ENCODE peak calls at places on chromosome 18, in four cellular contexts. N is HepG2, I is GM12878, S is H1. Y is an unnamed sample.

GRCh38 chr18:54679318-54680149 is 88.5 kb downstream of the DYNAP start:
- DNase-seq in N (peak), I (peak), S (no peak), Y (peak)

GRCh38 chr18:74722237-74722636 is 124.6 kb downstream of the ZNF407 start:
- DNase-seq in N (no peak), I (no peak), S (no peak), Y (no peak)

GRCh38 chr18:37107748-37108522 is 279.0 kb downstream of the KIAA1328 start:
- DNase-seq in N (no peak), I (no peak), S (no peak), Y (no peak)

GRCh38 chr18:61651145-61651879 is 241.5 kb downstream of the RNF152 start:
- DNase-seq in N (no peak), I (no peak), S (no peak), Y (no peak)

GRCh38 chr18:37536646-37537045 is 29.0 kb downstream of the CELF4 start:
- DNase-seq in N (no peak), I (no peak), S (no peak), Y (no peak)

GRCh38 chr18:36514778-36515177 is 217.3 kb downstream of the FHOD3 start:
- DNase-seq in N (no peak), I (no peak), S (no peak), Y (no peak)

GRCh38 chr18:26547302-26548143 is 830 bp downstream of the KCTD1 start:
- DNase-seq in N (no peak), I (no peak), S (no peak), Y (no peak)

GRCh38 chr18:29225351-29225750 is 1048.4 kb upstream of the CDH2 start:
- DNase-seq in N (no peak), I (no peak), S (no peak), Y (no peak)

GRCh38 chr18:60870261-60870966 is 462.8 kb upstream of the CDH20 start:
- DNase-seq in N (no peak), I (no peak), S (no peak), Y (no peak)

GRCh38 chr18:41745166-41746049 is 209.6 kb upstream of the PIK3C3 start:
- DNase-seq in N (peak), I (no peak), S (peak), Y (peak)

GRCh38 chr18:3526421-3527354 is 76.7 kb downstream of the TGIF1 start:
- DNase-seq in N (peak), I (peak), S (no peak), Y (no peak)

GRCh38 chr18:63344263-63344662 is 22.7 kb downstream of the KDSR start:
- DNase-seq in N (no peak), I (no peak), S (no peak), Y (no peak)

GRCh38 chr18:79382681-79383387 is 12.9 kb upstream of the NFATC1 start:
- DNase-seq in N (no peak), I (no peak), S (no peak), Y (no peak)

GRCh38 chr18:27656167-27656778 is 471.2 kb upstream of the CHST9 start:
- DNase-seq in N (no peak), I (peak), S (no peak), Y (no peak)

DNA sequence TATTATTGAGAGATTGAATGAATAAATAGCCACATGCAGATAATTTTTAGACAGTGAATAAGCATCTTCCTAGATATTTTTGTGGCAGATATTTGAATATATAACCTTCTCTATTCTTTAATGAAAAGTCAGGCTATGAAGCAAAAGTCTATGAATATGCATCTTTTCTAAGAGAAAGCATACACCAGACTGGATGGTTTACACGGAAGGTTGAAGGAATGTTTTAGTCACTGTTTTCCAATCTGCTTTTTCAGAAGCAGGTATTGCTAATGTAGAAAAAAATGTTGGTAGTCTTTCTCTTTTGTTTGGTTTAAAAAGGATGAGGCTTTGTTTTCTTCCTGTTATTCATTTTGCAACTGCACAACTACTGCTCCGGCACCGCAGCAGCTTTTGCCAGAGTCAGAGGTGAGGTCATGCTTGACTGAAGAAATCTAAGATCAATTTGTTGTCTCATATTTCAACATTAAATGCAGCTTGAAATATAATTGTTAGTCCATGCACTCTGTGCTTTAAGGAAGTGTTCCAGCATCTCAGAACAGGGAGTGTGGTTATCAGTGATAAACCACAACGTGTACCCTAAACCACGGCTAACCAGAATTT is 1540.8 kb upstream of the PIK3C3 start:
- DNase-seq in N (no peak), I (no peak), S (no peak), Y (no peak)
- TF ChIP-seq SUZ12 in N (no peak), I (no peak), S (no peak), Y (no peak)

GRCh38 chr18:25467226-25468065 is 115.5 kb upstream of the ZNF521 start:
- DNase-seq in N (no peak), I (no peak), S (no peak), Y (no peak)
- TF ChIP-seq YY1 in N (no peak), I (no peak), S (no peak), Y (no peak)

GRCh38 chr18:31516432-31516831 is 18.5 kb downstream of the DSG2 start:
- DNase-seq in N (no peak), I (no peak), S (no peak), Y (no peak)

GRCh38 chr18:31512203-31512764 is 14.3 kb downstream of the DSG2 start:
- DNase-seq in N (peak), I (no peak), S (no peak), Y (no peak)

GRCh38 chr18:31511098-31511497 is 13.1 kb downstream of the DSG2 start:
- DNase-seq in N (no peak), I (no peak), S (no peak), Y (no peak)

GRCh38 chr18:31510319-31510718 is 12.3 kb downstream of the DSG2 start:
- DNase-seq in N (peak), I (no peak), S (no peak), Y (no peak)

DNA sequence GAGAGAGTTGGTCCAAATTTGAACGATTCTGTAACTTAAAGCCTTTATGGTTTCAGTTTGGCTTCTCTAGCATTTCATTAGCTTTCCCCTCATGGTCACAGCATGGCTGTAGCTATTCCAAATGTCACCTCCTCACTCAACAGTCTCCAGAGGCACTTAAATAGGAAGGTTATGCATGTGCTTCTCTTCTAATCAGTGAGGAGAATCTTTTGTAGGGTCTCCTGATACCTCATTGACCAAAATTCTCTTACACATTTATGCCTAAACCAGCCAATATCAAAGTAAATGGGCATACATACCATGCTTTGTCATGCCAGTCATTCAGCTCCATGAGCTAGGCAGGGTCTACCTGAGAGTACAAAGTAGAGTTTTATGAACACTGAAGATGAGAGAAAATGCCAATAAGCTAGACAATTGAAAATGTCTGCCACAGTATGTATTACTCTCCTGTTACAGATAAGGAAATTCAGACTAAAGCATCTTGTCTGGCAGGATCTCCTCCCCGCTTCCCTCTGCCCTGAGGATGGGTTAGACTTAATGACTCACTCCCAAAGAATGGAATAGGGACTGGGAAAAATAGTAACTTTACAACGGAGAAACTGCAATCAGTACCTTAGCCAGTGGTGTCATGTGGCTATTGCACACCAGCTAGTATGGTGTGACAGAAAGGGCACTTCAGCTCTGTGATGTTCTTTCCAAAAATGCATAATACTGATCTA is 15.4 kb downstream of the DSG2 start:
- DNase-seq in N (peak), I (no peak), S (no peak), Y (no peak)
- H3K9ac ChIP-seq in N (no peak), I (no peak), S (no peak), Y (no peak)

GRCh38 chr18:839224-840079 is 27.4 kb upstream of the YES1 start:
- DNase-seq in N (peak), I (peak), S (peak), Y (peak)
- TF ChIP-seq SUZ12 in N (no peak), I (no peak), S (no peak), Y (no peak)

DNA sequence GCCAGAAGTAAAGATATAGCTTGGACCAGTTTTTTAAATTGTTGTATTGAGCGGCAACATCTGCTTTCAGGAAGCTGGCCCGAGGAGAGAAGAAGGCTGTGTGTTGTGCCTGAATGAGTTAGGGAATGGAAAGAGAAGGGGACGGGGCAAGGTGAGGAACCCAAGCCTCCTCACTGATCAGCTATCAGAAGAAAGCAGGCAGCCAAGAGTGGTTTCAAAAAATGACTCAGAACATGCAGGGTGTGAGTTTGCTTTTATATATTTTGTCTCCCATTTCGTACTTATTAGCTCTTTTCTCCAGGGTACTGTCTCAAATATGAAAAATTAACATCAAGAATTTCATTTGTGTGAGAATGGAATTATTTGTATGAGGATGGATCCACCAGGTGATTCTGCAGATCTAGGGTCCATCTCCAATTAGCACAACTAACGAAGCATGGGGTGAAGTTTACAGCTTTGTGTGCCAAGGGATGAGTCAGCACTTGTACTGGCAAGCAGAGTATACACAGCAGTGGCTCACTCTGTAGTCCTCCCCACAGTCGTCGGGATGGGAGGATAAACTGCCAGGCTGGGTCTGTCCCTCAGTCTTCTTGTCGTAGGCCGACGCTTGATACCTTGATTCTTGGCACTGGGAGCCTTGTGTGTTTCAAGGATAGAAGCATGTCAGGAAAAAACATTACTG is 175.6 kb downstream of the PIEZO2 start:
- DNase-seq in N (no peak), I (no peak), S (no peak), Y (no peak)
- TF ChIP-seq YY1 in N (no peak), I (no peak), S (no peak), Y (no peak)